ENCODE peak calls at places on chromosome 13, in four cellular contexts. L, R, P and J are unnamed samples.

GRCh38 chr13:38883783-38884182 is 106.8 kb downstream of the STOML3 start:
- DNase-seq in L (no peak), R (peak), P (peak), J (no peak)

GRCh38 chr13:80374453-80374852 is 33.5 kb upstream of the SPRY2 start:
- DNase-seq in L (no peak), R (no peak), P (no peak), J (no peak)

GRCh38 chr13:41461527-41462124 is 4.3 kb downstream of the RGCC start:
- DNase-seq in L (no peak), R (no peak), P (no peak), J (no peak)

GRCh38 chr13:99691552-99691951 is 190.3 kb downstream of the TM9SF2 start:
- DNase-seq in L (no peak), R (no peak), P (no peak), J (no peak)

GRCh38 chr13:40777166-40777956 is 6.4 kb upstream of the MRPS31 start:
- DNase-seq in L (peak), R (no peak), P (peak), J (peak)

GRCh38 chr13:30690282-30691188 is 44.8 kb upstream of the ALOX5AP start:
- DNase-seq in L (peak), R (peak), P (no peak), J (peak)

GRCh38 chr13:41259875-41260501 is 3.4 kb downstream of the MTRF1 start:
- DNase-seq in L (no peak), R (no peak), P (no peak), J (peak)

GRCh38 chr13:34464011-34464410 is 478.1 kb upstream of the NBEA start:
- DNase-seq in L (peak), R (no peak), P (no peak), J (peak)

GRCh38 chr13:73060251-73061160 is 1.7 kb downstream of the KLF5 start:
- DNase-seq in L (peak), R (no peak), P (no peak), J (peak)

GRCh38 chr13:74316531-74316930 is 182.3 kb upstream of the KLF12 start:
- DNase-seq in L (peak), R (no peak), P (no peak), J (no peak)

GRCh38 chr13:75934889-75935288 is 298.8 kb downstream of the LMO7 start:
- DNase-seq in L (peak), R (no peak), P (no peak), J (peak)

DNA sequence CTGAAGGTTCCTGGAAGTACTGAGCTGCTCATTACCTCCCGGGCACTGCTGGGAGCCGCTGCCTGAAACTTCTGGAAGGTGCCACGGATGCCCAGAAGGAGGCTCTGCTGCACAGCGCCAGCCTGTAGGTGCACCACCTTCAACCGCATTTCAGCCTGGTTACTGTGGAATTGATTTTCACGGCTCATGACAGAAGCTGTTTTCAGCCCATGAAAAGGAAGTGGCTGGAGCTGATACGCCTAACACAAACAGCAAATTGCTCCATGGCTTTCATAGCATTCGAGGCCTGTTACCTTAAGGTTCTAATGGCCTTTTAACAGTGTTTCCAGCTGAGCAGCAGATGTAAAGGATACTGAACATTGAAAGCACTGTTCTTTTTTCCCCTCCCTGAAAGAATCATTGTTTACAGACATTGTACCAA is 22.0 kb downstream of the GPC6 start:
- DNase-seq in L (peak), R (peak), P (peak), J (peak)
- TF ChIP-seq CTCF in L (peak), R (no peak), P (peak), J (peak)

GRCh38 chr13:60396008-60396782 is 825 bp upstream of the TDRD3 start:
- DNase-seq in L (peak), R (peak), P (peak), J (peak)

GRCh38 chr13:60396783-60397692 is at the start of gene TDRD3:
- DNase-seq in L (peak), R (peak), P (peak), J (peak)

GRCh38 chr13:60397693-60398437 is 845 bp downstream of the TDRD3 start:
- DNase-seq in L (peak), R (peak), P (peak), J (peak)

GRCh38 chr13:60398438-60398891 is 1.4 kb downstream of the TDRD3 start:
- DNase-seq in L (no peak), R (no peak), P (no peak), J (no peak)

GRCh38 chr13:60398949-60399589 is 2.0 kb downstream of the TDRD3 start:
- DNase-seq in L (no peak), R (peak), P (no peak), J (no peak)
- H3K4me3 ChIP-seq in L (peak), R (peak), P (peak), J (no peak)

GRCh38 chr13:25406377-25406776 is 34.6 kb downstream of the ATP8A2 start:
- DNase-seq in L (peak), R (no peak), P (peak), J (peak)
- TF ChIP-seq CTCF in L (peak), R (no peak), P (peak), J (no peak)

GRCh38 chr13:49499889-49500660 is 4.3 kb downstream of the PHF11 start:
- DNase-seq in L (peak), R (no peak), P (no peak), J (no peak)
- H3K4me3 ChIP-seq in L (no peak), R (no peak), P (no peak), J (no peak)

DNA sequence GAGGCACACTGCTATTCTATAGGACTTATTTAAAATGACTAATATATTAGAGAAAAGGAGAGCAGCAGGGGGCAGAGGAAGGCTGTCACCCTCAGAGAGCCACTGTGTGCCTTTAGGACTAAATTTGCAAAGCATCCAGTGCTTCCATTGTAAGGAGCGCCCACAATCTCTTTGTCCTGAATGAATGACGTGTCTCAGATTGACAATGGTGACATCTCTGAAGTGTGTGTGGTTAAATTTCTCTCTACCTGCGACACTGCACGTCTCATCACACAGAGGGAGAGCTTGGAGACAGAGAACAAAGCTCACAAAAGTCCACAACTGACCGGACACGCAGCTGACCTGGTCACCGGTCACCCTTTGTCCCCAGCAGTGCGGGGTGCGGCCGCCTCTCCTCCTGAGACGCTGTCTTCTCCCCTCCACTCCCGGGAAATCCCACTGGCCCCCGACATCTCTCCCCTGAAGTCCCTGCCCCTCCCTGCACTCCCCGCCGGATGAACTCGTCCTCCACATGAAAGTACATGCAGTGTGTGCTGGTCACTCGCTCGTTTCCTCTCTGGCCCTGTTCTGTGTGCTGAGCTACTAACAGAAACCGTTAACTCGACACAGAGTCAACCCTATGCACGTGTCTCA is 107.2 kb downstream of the RAB20 start:
- DNase-seq in L (no peak), R (no peak), P (no peak), J (no peak)
- TF ChIP-seq CTCF in L (no peak), R (no peak), P (no peak), J (no peak)

GRCh38 chr13:112366907-112367646 is 9.1 kb upstream of the SPACA7 start:
- DNase-seq in L (no peak), R (no peak), P (no peak), J (no peak)
- H3K4me3 ChIP-seq in L (no peak), R (no peak), P (no peak), J (no peak)